ENCODE peak calls at places on chromosomes 3 and 15, in eight cellular contexts. D is A549, G is stomach, C is erythroblast, F is sigmoid colon, M is Peyer's patch, Y is endothelial cell of umbilical vein, A is heart left ventricle. X is an unnamed sample.

GRCh38 chr15:40471778-40472130 is 970 bp downstream of the CHST14 start:
- DNase-seq in F (no peak), G (peak; percentile 37), Y (no peak), M (no peak), D (no peak), A (no peak), C (peak; percentile 54), X (peak; percentile 36)

GRCh38 chr15:85380860-85381535 is 595 bp downstream of the AKAP13 start:
- DNase-seq in Y (peak; percentile 54), F (peak; percentile 73), D (peak; percentile 48), C (peak; percentile 70), A (peak; percentile 52), G (peak; percentile 50), M (peak; percentile 75), X (peak; percentile 46)

GRCh38 chr3:67349551-67350174 is 304.7 kb downstream of the SUCLG2 start:
- DNase-seq in D (no peak), F (no peak), G (no peak), A (no peak), Y (no peak), M (no peak), C (no peak), X (no peak)

GRCh38 chr3:139353920-139354556 is 10.2 kb downstream of the MRPS22 start:
- DNase-seq in Y (peak; percentile 65), G (no peak), D (peak; percentile 53), M (no peak), C (peak; percentile 59), F (no peak), A (no peak), X (no peak)

GRCh38 chr3:7397097-7397496 is 536.2 kb downstream of the GRM7 start:
- DNase-seq in D (no peak), C (no peak), A (no peak), Y (peak; percentile 29), G (no peak), M (no peak), F (no peak), X (no peak)

GRCh38 chr15:61527836-61528589 is 298.9 kb upstream of the RORA start:
- DNase-seq in M (no peak), Y (peak; percentile 25), C (no peak), A (no peak), G (no peak), D (no peak), F (no peak), X (no peak)

GRCh38 chr15:68502398-68502901 is 70.5 kb upstream of the ITGA11 start:
- DNase-seq in G (no peak), Y (no peak), C (no peak), A (no peak), F (no peak), M (no peak), D (no peak), X (no peak)

GRCh38 chr15:33398555-33398954 is 87.8 kb downstream of the RYR3 start:
- DNase-seq in A (no peak), G (no peak), M (no peak), Y (no peak), F (no peak), C (no peak), D (no peak), X (no peak)

GRCh38 chr15:64842986-64843561 is 1.4 kb downstream of the PLEKHO2 start:
- DNase-seq in M (peak; percentile 71), A (peak; percentile 75), Y (peak; percentile 74), C (peak; percentile 18), F (peak; percentile 92), G (no peak), D (no peak), X (peak; percentile 67)

GRCh38 chr3:179179979-179180758 is 32.0 kb downstream of the PIK3CA start:
- DNase-seq in D (no peak), C (peak; percentile 62), F (no peak), A (no peak), M (no peak), G (no peak), Y (peak; percentile 40), X (no peak)

GRCh38 chr3:128794788-128795649 is 69.0 kb downstream of the RAB7A start:
- DNase-seq in C (peak; percentile 83), A (peak; percentile 61), D (peak; percentile 69), G (peak; percentile 48), F (peak; percentile 71), M (peak; percentile 79), Y (peak; percentile 67), X (peak; percentile 80)

GRCh38 chr3:176789281-176789705 is 408.0 kb downstream of the TBL1XR1 start:
- DNase-seq in G (no peak), C (no peak), F (no peak), M (no peak), D (no peak), Y (no peak), A (no peak), X (no peak)

GRCh38 chr15:92059036-92059970 is 205.8 kb downstream of the SLCO3A1 start:
- DNase-seq in C (no peak), G (no peak), F (no peak), A (peak; percentile 54), Y (no peak), D (no peak), M (no peak), X (no peak)

GRCh38 chr3:50227390-50228183 is 8.4 kb upstream of the GNAI2 start:
- DNase-seq in A (peak; percentile 92), M (peak; percentile 97), D (peak; percentile 87), F (peak; percentile 95), Y (peak; percentile 62), C (peak; percentile 95), G (peak; percentile 95), X (peak; percentile 91)

GRCh38 chr3:170429050-170429449 is 10.4 kb downstream of the CLDN11 start:
- DNase-seq in M (no peak), A (no peak), C (no peak), D (no peak), F (no peak), G (no peak), Y (peak; percentile 16), X (no peak)

GRCh38 chr3:10274601-10275000 is 18.1 kb downstream of the GHRL start:
- DNase-seq in F (no peak), G (no peak), C (no peak), Y (no peak), D (no peak), M (no peak), A (no peak), X (no peak)

GRCh38 chr3:194518652-194519051 is 31.9 kb upstream of the ATP13A3 start:
- DNase-seq in C (no peak), D (no peak), M (no peak), Y (no peak), G (no peak), A (no peak), F (no peak), X (no peak)

GRCh38 chr3:129162729-129163579 is 2.1 kb upstream of the ISY1 start:
- DNase-seq in A (no peak), D (no peak), C (peak; percentile 38), Y (peak; percentile 30), M (no peak), F (no peak), G (no peak), X (no peak)

GRCh38 chr3:37863949-37864822 is 2.5 kb downstream of the CTDSPL start:
- DNase-seq in F (no peak), A (no peak), Y (no peak), M (no peak), C (no peak), D (no peak), G (no peak), X (no peak)

GRCh38 chr3:33385423-33385822 is 54.8 kb downstream of the UBP1 start:
- DNase-seq in D (no peak), C (peak; percentile 27), F (no peak), Y (no peak), G (no peak), M (peak; percentile 52), A (no peak), X (no peak)

GRCh38 chr15:63063164-63063756 is 20.7 kb downstream of the TPM1 start:
- DNase-seq in M (no peak), F (no peak), D (no peak), G (no peak), C (no peak), Y (peak; percentile 62), A (no peak), X (no peak)

DNA sequence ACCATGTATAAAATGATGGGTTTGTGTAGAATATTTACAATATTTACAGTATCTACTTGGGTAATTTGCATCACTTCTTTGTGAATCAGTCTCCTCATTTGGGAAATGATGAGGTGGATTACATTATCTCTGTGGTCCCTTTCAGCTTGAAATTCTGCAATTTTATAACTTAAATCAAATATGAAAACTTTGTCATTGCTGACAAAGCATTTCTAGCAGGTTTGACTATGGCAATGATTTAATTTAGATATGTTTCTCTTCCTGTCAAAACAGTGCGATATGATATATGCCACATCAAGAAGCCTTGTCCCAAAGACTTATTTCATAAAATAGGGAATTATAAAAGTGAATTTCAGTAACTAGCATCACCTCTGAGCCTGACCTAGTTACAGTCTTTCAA is 315.8 kb upstream of the MEIS2 start:
- DNase-seq in G (no peak), D (no peak), C (no peak), A (no peak), M (no peak), F (no peak), Y (no peak), X (no peak)
- TF ChIP-seq POLR2A in G (no peak), D (no peak), C (no peak), A (no peak), M (no peak), F (no peak), Y (no peak), X (no peak)

DNA sequence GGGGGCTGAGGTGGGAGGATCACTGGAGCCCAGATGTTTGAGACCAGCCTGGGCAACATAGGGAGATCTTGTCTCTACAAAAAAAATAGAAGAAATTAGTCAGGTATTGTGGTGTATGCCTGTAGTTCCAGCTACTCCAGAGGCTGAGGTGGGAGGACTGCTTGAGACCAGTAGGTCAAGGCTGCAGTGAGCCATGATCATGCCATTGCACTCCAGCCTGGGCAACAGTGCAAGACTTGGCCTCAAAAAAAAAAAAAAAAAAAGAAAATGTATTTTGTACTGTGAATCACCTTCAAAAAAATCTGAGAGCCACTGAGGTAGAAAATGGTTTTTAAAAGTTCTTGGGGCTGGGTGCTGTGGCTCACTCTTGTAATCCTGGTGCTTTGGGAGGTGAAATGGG is 4.6 kb downstream of the SNX4 start:
- DNase-seq in M (no peak), D (no peak), A (no peak), Y (no peak), F (no peak), G (no peak), C (no peak), X (peak; percentile 34)
- TF ChIP-seq POLR2A in M (no peak), D (no peak), A (no peak), Y (no peak), F (no peak), G (no peak), C (no peak), X (no peak)

DNA sequence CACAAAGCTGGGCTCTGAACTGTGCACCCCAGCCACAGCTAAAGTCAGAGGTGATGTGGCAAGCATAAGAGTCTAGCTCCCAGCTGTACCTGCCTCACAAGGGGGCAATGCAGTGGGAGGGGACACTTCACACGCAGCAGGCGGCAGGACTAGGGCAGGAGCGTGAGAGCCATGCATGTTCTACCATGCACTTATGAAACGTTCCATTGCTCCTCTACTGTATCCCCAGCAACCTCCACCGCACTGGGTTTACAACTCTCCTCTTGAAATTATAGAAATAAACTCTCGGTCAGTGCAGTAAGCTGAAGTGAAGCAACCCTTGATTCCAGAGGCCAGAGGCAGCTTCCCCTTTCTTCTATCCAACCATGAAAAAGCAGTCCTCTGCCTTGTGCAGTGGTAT is 298.6 kb upstream of the STT3B start:
- DNase-seq in Y (no peak), D (no peak), C (no peak), F (no peak), A (no peak), M (no peak), G (no peak), X (no peak)
- TF ChIP-seq POLR2A in Y (no peak), D (no peak), C (no peak), F (no peak), A (no peak), M (no peak), G (no peak), X (no peak)

GRCh38 chr15:91022075-91022831 is at the start of gene VPS33B:
- DNase-seq in Y (peak; percentile 85), C (peak; percentile 87), M (peak; percentile 95), F (peak; percentile 91), D (peak; percentile 86), A (peak; percentile 90), G (peak; percentile 85), X (peak; percentile 85)
- TF ChIP-seq POLR2A in Y (peak; percentile 52), C (peak; percentile 77), M (peak; percentile 54), F (no peak), D (peak; percentile 84), A (peak; percentile 41), G (no peak), X (no peak)